ENCODE peak calls at places on chromosome 2, in nine cellular contexts. D is HL-60, U is osteocyte, V is heart left ventricle, Y is B cell, I is GM06990, Q is spleen, B is mammary epithelial cell, P is AG04449. M is an unnamed sample.

GRCh38 chr2:129877795-129878775 is 101.4 kb upstream of the RAB6C start:
- DNase-seq in D (no peak), Q (peak), V (no peak), P (no peak), B (no peak), U (peak), Y (no peak), I (no peak), M (no peak)

GRCh38 chr2:46873632-46874068 is 42.0 kb downstream of the MCFD2 start:
- DNase-seq in Y (no peak), I (no peak), D (peak), V (peak), U (no peak), B (peak), P (peak), Q (no peak), M (no peak)

GRCh38 chr2:55616509-55617159 is 788 bp downstream of the PPP4R3B start:
- DNase-seq in D (peak), B (peak), I (peak), V (no peak), P (no peak), Q (no peak), U (no peak), Y (peak), M (no peak)

GRCh38 chr2:13923823-13924222 is 708.7 kb upstream of the LRATD1 start:
- DNase-seq in P (no peak), D (no peak), Q (no peak), Y (no peak), I (no peak), V (no peak), B (no peak), U (no peak), M (no peak)

GRCh38 chr2:233831011-233831721 is 23.2 kb downstream of the HJURP start:
- DNase-seq in P (no peak), I (no peak), B (peak), Q (peak), U (no peak), V (no peak), D (no peak), Y (no peak), M (no peak)

GRCh38 chr2:235936493-235936892 is 231.7 kb downstream of the GBX2 start:
- DNase-seq in Y (no peak), D (no peak), V (no peak), B (no peak), Q (no peak), I (no peak), U (no peak), P (no peak), M (peak)

GRCh38 chr2:222320441-222321395 is 21.9 kb upstream of the PAX3 start:
- DNase-seq in P (no peak), I (no peak), Q (peak), B (no peak), V (peak), D (no peak), U (no peak), Y (peak), M (peak)

GRCh38 chr2:200471324-200471848 is 38.5 kb downstream of the KCTD18 start:
- DNase-seq in Q (no peak), Y (peak), D (no peak), P (no peak), I (peak), V (no peak), B (peak), U (no peak), M (peak)

GRCh38 chr2:171966268-171966667 is 33.5 kb upstream of the METAP1D start:
- DNase-seq in D (no peak), Y (no peak), U (no peak), V (no peak), I (no peak), Q (no peak), P (no peak), B (no peak), M (no peak)

GRCh38 chr2:63000801-63001200 is 49.8 kb upstream of the OTX1 start:
- DNase-seq in D (no peak), V (no peak), Q (no peak), P (no peak), I (no peak), Y (no peak), U (no peak), B (no peak), M (no peak)

GRCh38 chr2:203238711-203239526 is at the start of gene CYP20A1:
- DNase-seq in Q (peak), P (peak), V (peak), Y (peak), I (peak), D (peak), U (peak), B (peak), M (peak)

GRCh38 chr2:114807666-114808065 is 365.2 kb downstream of the DPP10 start:
- DNase-seq in U (no peak), I (no peak), B (no peak), Y (no peak), V (no peak), P (no peak), D (no peak), Q (no peak), M (no peak)

GRCh38 chr2:11559066-11559785 is 25.4 kb downstream of the GREB1 start:
- DNase-seq in Q (peak), P (no peak), Y (no peak), I (no peak), B (no peak), D (no peak), V (no peak), U (no peak), M (no peak)

GRCh38 chr2:20526666-20527065 is 79.8 kb downstream of the RHOB start:
- DNase-seq in V (peak), U (no peak), Y (no peak), P (no peak), B (no peak), I (no peak), Q (no peak), D (no peak), M (no peak)

GRCh38 chr2:197028230-197028629 is 101.7 kb upstream of the PGAP1 start:
- DNase-seq in Q (no peak), I (no peak), B (peak), P (peak), V (no peak), D (no peak), U (no peak), Y (no peak), M (no peak)

GRCh38 chr2:156901373-156902031 is 356.0 kb upstream of the GALNT5 start:
- DNase-seq in V (no peak), P (peak), Y (no peak), U (no peak), D (no peak), B (peak), Q (no peak), I (no peak), M (no peak)

GRCh38 chr2:203711399-203711798 is 5.0 kb downstream of the CD28 start:
- DNase-seq in I (no peak), Y (no peak), V (no peak), P (no peak), U (no peak), D (no peak), B (no peak), Q (no peak), M (no peak)

GRCh38 chr2:128406629-128407252 is 88.1 kb upstream of the HS6ST1 start:
- DNase-seq in B (no peak), I (no peak), Y (no peak), U (no peak), D (no peak), Q (peak), V (no peak), P (no peak), M (no peak)

GRCh38 chr2:39805936-39806608 is 27.0 kb upstream of the THUMPD2 start:
- DNase-seq in Q (no peak), I (no peak), Y (no peak), P (peak), B (peak), U (no peak), D (no peak), V (no peak), M (no peak)

GRCh38 chr2:105593221-105593967 is 151.3 kb upstream of the NCK2 start:
- DNase-seq in Q (no peak), B (peak), I (no peak), D (no peak), Y (no peak), U (no peak), V (no peak), P (no peak), M (no peak)

GRCh38 chr2:103773884-103774283 is 1012.1 kb downstream of the TMEM182 start:
- DNase-seq in V (no peak), I (no peak), P (no peak), D (no peak), Q (no peak), B (no peak), Y (no peak), U (no peak), M (no peak)

GRCh38 chr2:28674713-28675068 is 76.9 kb upstream of the PPP1CB start:
- DNase-seq in Q (no peak), U (no peak), I (no peak), Y (no peak), D (no peak), B (no peak), V (no peak), P (no peak), M (no peak)

GRCh38 chr2:62029910-62030309 is 124.4 kb downstream of the COMMD1 start:
- DNase-seq in I (no peak), U (no peak), Q (no peak), B (no peak), D (no peak), V (no peak), P (no peak), Y (no peak), M (no peak)

GRCh38 chr2:118310016-118310877 is 222.0 kb downstream of the INSIG2 start:
- DNase-seq in Y (peak), I (peak), P (no peak), Q (no peak), B (no peak), U (no peak), D (no peak), V (no peak), M (peak)

GRCh38 chr2:148989882-148990493 is 48.5 kb upstream of the LYPD6B start:
- DNase-seq in D (peak), B (peak), U (no peak), I (no peak), P (peak), Q (no peak), V (no peak), Y (peak), M (peak)

GRCh38 chr2:218422403-218423086 is 3.6 kb downstream of the VIL1 start:
- DNase-seq in D (no peak), I (no peak), Q (no peak), B (no peak), V (no peak), U (no peak), Y (no peak), P (no peak), M (no peak)

GRCh38 chr2:127160676-127161075 is 53.7 kb upstream of the BIN1 start:
- DNase-seq in Y (no peak), V (no peak), B (no peak), P (no peak), Q (no peak), D (no peak), U (no peak), I (no peak), M (no peak)

GRCh38 chr2:140586379-140586778 is 1544.4 kb downstream of the LRP1B start:
- DNase-seq in B (peak), V (no peak), I (no peak), D (no peak), U (no peak), P (no peak), Q (no peak), Y (no peak), M (peak)

GRCh38 chr2:74659462-74659861 is 5.4 kb downstream of the SEMA4F start:
- DNase-seq in Y (no peak), D (no peak), U (no peak), I (no peak), V (no peak), Q (no peak), P (no peak), B (no peak), M (no peak)

GRCh38 chr2:140975237-140975636 is 1155.6 kb downstream of the LRP1B start:
- DNase-seq in Q (no peak), B (peak), D (no peak), I (no peak), Y (no peak), P (no peak), V (no peak), U (no peak), M (no peak)

GRCh38 chr2:173553589-173553988 is 198.9 kb downstream of the CDCA7 start:
- DNase-seq in P (no peak), I (no peak), V (no peak), D (no peak), U (no peak), Y (no peak), Q (no peak), B (no peak), M (no peak)

GRCh38 chr2:16744521-16744920 is 78.9 kb upstream of the CYRIA start:
- DNase-seq in P (no peak), Q (no peak), D (no peak), Y (no peak), B (no peak), I (no peak), V (no peak), U (no peak), M (no peak)

GRCh38 chr2:216776076-216776726 is 80.9 kb upstream of the IGFBP5 start:
- DNase-seq in D (no peak), Y (no peak), V (no peak), Q (no peak), P (no peak), U (no peak), I (no peak), B (no peak), M (no peak)

GRCh38 chr2:73268831-73269685 is 15.2 kb downstream of the FBXO41 start:
- DNase-seq in U (no peak), Y (peak), V (no peak), P (no peak), D (no peak), B (peak), I (peak), Q (peak), M (peak)
- TF ChIP-seq CTCF in U (peak), Y (peak), V (no peak), P (peak), D (no peak), B (no peak), I (no peak), Q (no peak), M (peak)

GRCh38 chr2:109428281-109428680 is 185.5 kb downstream of the SEPTIN10 start:
- DNase-seq in U (no peak), D (no peak), P (no peak), Q (peak), I (no peak), B (no peak), Y (no peak), V (peak), M (no peak)
- TF ChIP-seq CTCF in U (no peak), D (no peak), P (no peak), Q (no peak), I (no peak), B (no peak), Y (no peak), V (no peak), M (no peak)

DNA sequence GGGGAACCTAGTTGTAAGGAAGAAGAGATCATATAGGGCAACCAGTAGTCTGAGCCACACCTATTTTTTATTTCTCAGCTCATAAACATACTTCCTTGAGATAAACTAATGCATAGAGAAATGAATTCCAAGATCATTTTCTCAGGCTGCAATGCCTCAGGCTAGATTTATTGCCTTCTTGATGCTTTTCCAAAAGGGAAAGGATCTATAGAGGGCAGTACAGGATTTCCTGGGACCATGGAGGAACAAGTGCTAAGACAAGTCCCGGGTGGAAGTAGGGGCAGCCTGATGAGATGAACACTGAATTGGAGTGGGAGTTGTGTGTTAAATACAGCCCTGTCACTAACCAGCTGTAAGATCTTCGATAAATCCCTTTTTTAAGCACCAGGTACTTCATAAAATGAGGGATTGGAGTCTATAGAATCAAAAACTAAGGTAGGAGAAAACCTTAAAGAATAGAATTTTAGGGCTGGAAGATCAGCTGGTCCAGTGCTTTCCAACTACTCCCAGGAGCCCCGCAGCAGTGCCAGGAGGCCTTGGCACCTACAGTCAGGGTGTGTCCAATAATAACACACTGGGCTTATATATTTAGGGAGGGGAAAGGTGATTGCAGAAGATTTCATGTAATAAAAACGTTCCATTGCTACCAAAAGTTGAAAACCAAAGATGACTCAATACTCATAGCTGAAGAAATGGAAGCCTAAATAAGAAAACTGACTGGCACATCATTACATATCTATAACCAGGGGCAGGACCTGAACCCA is 58.1 kb downstream of the SERTAD2 start:
- DNase-seq in V (no peak), B (no peak), P (no peak), I (no peak), D (no peak), U (no peak), Q (no peak), Y (no peak), M (no peak)
- TF ChIP-seq CTCF in V (no peak), B (peak), P (peak), I (no peak), D (no peak), U (peak), Q (no peak), Y (no peak), M (peak)

GRCh38 chr2:130917006-130917688 is 80.4 kb downstream of the ARHGEF4 start:
- DNase-seq in B (no peak), I (no peak), V (no peak), P (no peak), Y (no peak), U (no peak), Q (no peak), D (no peak), M (no peak)

GRCh38 chr2:130916438-130916705 is 79.7 kb downstream of the ARHGEF4 start:
- DNase-seq in B (no peak), Y (no peak), D (no peak), V (no peak), I (no peak), P (no peak), Q (no peak), U (no peak), M (no peak)

GRCh38 chr2:130918421-130918820 is 81.7 kb downstream of the ARHGEF4 start:
- DNase-seq in Q (no peak), D (no peak), I (no peak), P (no peak), U (no peak), V (no peak), B (no peak), Y (no peak), M (no peak)

GRCh38 chr2:130922417-130922816 is 85.7 kb downstream of the ARHGEF4 start:
- DNase-seq in B (no peak), D (no peak), P (no peak), Q (no peak), I (no peak), Y (no peak), V (no peak), U (no peak), M (no peak)

GRCh38 chr2:130920417-130921030 is 83.8 kb downstream of the ARHGEF4 start:
- DNase-seq in V (peak), Y (peak), U (no peak), I (no peak), P (peak), D (peak), Q (no peak), B (peak), M (peak)
- TF ChIP-seq CTCF in V (peak), Y (peak), U (peak), I (peak), P (peak), D (peak), Q (peak), B (peak), M (peak)

M was measured in nephron progenitor cell.